ENCODE peak calls at places on chromosome 14, in eight cellular contexts. D, U, F, O, T, L, H and A are unnamed samples.

GRCh38 chr14:74861734-74862090 is 14.2 kb downstream of the PROX2 start:
- DNase-seq in D (no peak), U (no peak), F (no peak), O (no peak), T (no peak), L (no peak), H (no peak), A (no peak)

GRCh38 chr14:67444395-67444794 is 32.4 kb upstream of the PLEK2 start:
- DNase-seq in D (no peak), U (no peak), F (no peak), O (peak), T (no peak), L (peak), H (no peak), A (no peak)

GRCh38 chr14:39417014-39417413 is 15.2 kb downstream of the FBXO33 start:
- DNase-seq in D (no peak), U (peak), F (peak), O (peak), T (no peak), L (peak), H (peak), A (no peak)

GRCh38 chr14:89386214-89386886 is 30.7 kb downstream of the FOXN3 start:
- DNase-seq in D (no peak), U (no peak), F (no peak), O (no peak), T (no peak), L (peak), H (no peak), A (no peak)

GRCh38 chr14:39265032-39265431 is 31.3 kb downstream of the MIA2 start:
- DNase-seq in D (no peak), U (peak), F (peak), O (peak), T (peak), L (peak), H (peak), A (no peak)

GRCh38 chr14:74596747-74597456 is 15.1 kb downstream of the LTBP2 start:
- DNase-seq in D (no peak), U (peak), F (peak), O (no peak), T (no peak), L (no peak), H (no peak), A (no peak)

GRCh38 chr14:84098261-84098660 is 1431.7 kb upstream of the FLRT2 start:
- DNase-seq in D (no peak), U (no peak), F (no peak), O (no peak), T (no peak), L (no peak), H (no peak), A (no peak)

GRCh38 chr14:55103005-55103640 is 25.9 kb upstream of the LGALS3 start:
- DNase-seq in D (no peak), U (peak), F (peak), O (peak), T (no peak), L (peak), H (peak), A (peak)

GRCh38 chr14:92863281-92863680 is 59.7 kb upstream of the CHGA start:
- DNase-seq in D (peak), U (no peak), F (no peak), O (peak), T (peak), L (peak), H (no peak), A (no peak)

GRCh38 chr14:52077261-52077984 is 8.6 kb upstream of the NID2 start:
- DNase-seq in D (no peak), U (peak), F (no peak), O (peak), T (no peak), L (no peak), H (no peak), A (no peak)

GRCh38 chr14:52051861-52052260 is 17.0 kb downstream of the NID2 start:
- DNase-seq in D (no peak), U (peak), F (peak), O (peak), T (no peak), L (no peak), H (no peak), A (no peak)

GRCh38 chr14:33184587-33184986 is 245.9 kb downstream of the NPAS3 start:
- DNase-seq in D (no peak), U (peak), F (peak), O (peak), T (no peak), L (no peak), H (peak), A (no peak)

GRCh38 chr14:56005580-56006053 is 112.6 kb upstream of the PELI2 start:
- DNase-seq in D (no peak), U (peak), F (peak), O (no peak), T (no peak), L (no peak), H (no peak), A (no peak)

GRCh38 chr14:104422301-104423223 is 157.0 kb upstream of the C14orf180 start:
- DNase-seq in D (no peak), U (no peak), F (no peak), O (no peak), T (no peak), L (no peak), H (no peak), A (no peak)

GRCh38 chr14:104865631-104866441 is 768 bp downstream of the CEP170B start:
- DNase-seq in D (peak), U (peak), F (peak), O (peak), T (peak), L (peak), H (peak), A (peak)

GRCh38 chr14:92352158-92352985 is 29.4 kb downstream of the SLC24A4 start:
- DNase-seq in D (no peak), U (peak), F (peak), O (peak), T (no peak), L (no peak), H (peak), A (no peak)

GRCh38 chr14:34713122-34713680 is 1.2 kb downstream of the CFL2 start:
- DNase-seq in D (no peak), U (no peak), F (no peak), O (no peak), T (no peak), L (no peak), H (no peak), A (no peak)

GRCh38 chr14:105900398-105901160 is 374.2 kb downstream of the TMEM121 start:
- DNase-seq in D (no peak), U (no peak), F (no peak), O (no peak), T (no peak), L (no peak), H (no peak), A (no peak)

GRCh38 chr14:94153750-94154350 is 20.3 kb upstream of the PPP4R4 start:
- DNase-seq in D (no peak), U (no peak), F (no peak), O (no peak), T (no peak), L (no peak), H (no peak), A (no peak)

GRCh38 chr14:59013672-59014298 is 174.7 kb upstream of the DAAM1 start:
- DNase-seq in D (no peak), U (peak), F (peak), O (peak), T (no peak), L (peak), H (peak), A (no peak)

GRCh38 chr14:94823556-94824341 is 53.8 kb upstream of the GSC start:
- DNase-seq in D (no peak), U (no peak), F (no peak), O (peak), T (no peak), L (no peak), H (peak), A (no peak)

GRCh38 chr14:75971509-75971908 is 10.3 kb downstream of the TGFB3 start:
- DNase-seq in D (no peak), U (no peak), F (no peak), O (no peak), T (no peak), L (no peak), H (no peak), A (no peak)

GRCh38 chr14:35032562-35032961 is 13.5 kb upstream of the FAM177A1 start:
- DNase-seq in D (no peak), U (no peak), F (no peak), O (no peak), T (no peak), L (no peak), H (no peak), A (no peak)

GRCh38 chr14:100782516-100783320 is 43.2 kb upstream of the MEG3 start:
- DNase-seq in D (peak), U (no peak), F (no peak), O (no peak), T (peak), L (no peak), H (no peak), A (no peak)

GRCh38 chr14:32339188-32339587 is 10.1 kb downstream of the AKAP6 start:
- DNase-seq in D (no peak), U (no peak), F (no peak), O (no peak), T (no peak), L (no peak), H (no peak), A (no peak)

GRCh38 chr14:49876563-49877127 is 16.2 kb upstream of the ARF6 start:
- DNase-seq in D (no peak), U (no peak), F (no peak), O (no peak), T (no peak), L (no peak), H (no peak), A (no peak)

GRCh38 chr14:88551936-88552565 is 2.8 kb downstream of the PTPN21 start:
- DNase-seq in D (no peak), U (peak), F (peak), O (peak), T (no peak), L (peak), H (peak), A (no peak)

GRCh38 chr14:50647753-50648152 is 20.4 kb downstream of the SAV1 start:
- DNase-seq in D (no peak), U (no peak), F (peak), O (peak), T (no peak), L (no peak), H (no peak), A (no peak)

GRCh38 chr14:104601786-104602185 is 2.8 kb downstream of the TMEM179 start:
- DNase-seq in D (no peak), U (peak), F (no peak), O (no peak), T (no peak), L (no peak), H (peak), A (peak)

GRCh38 chr14:101774814-101775213 is 13.3 kb downstream of the PPP2R5C start:
- DNase-seq in D (no peak), U (no peak), F (no peak), O (no peak), T (no peak), L (no peak), H (no peak), A (no peak)

GRCh38 chr14:43669355-43669754 is 837.7 kb downstream of the FSCB start:
- DNase-seq in D (no peak), U (no peak), F (no peak), O (no peak), T (no peak), L (no peak), H (no peak), A (no peak)

GRCh38 chr14:98512501-98513251 is 759.3 kb downstream of the BCL11B start:
- DNase-seq in D (no peak), U (no peak), F (no peak), O (no peak), T (no peak), L (no peak), H (no peak), A (no peak)